ENCODE peak calls at places on chromosomes 7 and 10, in ten cellular contexts. X is transverse colon, T is GM23338, C is sigmoid colon, P is suprapubic skin, A is HCT116, M is breast epithelium, J is HepG2, B is stomach, I is upper lobe of left lung. G is an unnamed sample.
A peak's percentile ranks its signal among the peaks of the same experiment; 100 is the strongest.

GRCh38 chr7:47795631-47796030 is 152.6 kb downstream of the PKD1L1 start:
- DNase-seq in P (no peak), J (no peak), A (no peak), M (no peak), T (no peak), I (no peak), C (no peak), X (no peak), B (no peak), G (no peak)

GRCh38 chr7:142158741-142159496 is 47.4 kb downstream of the MGAM2 start:
- DNase-seq in P (no peak), X (no peak), A (no peak), C (no peak), I (no peak), T (no peak), M (no peak), B (no peak), J (no peak), G (no peak)

GRCh38 chr7:44217133-44217714 is 16.4 kb downstream of the YKT6 start:
- DNase-seq in I (peak; percentile 56), P (no peak), A (no peak), M (peak; percentile 35), C (peak; percentile 54), J (no peak), X (no peak), B (no peak), T (no peak), G (peak; percentile 76)

GRCh38 chr10:125093199-125093841 is 67.0 kb downstream of the CTBP2 start:
- DNase-seq in X (peak; percentile 48), A (no peak), I (no peak), T (no peak), P (no peak), M (no peak), C (peak; percentile 84), J (no peak), B (peak; percentile 32), G (peak; percentile 39)

GRCh38 chr10:43939389-43939938 is 290.8 kb upstream of the ZNF32 start:
- DNase-seq in X (no peak), C (no peak), M (no peak), T (no peak), I (no peak), P (no peak), B (no peak), A (no peak), J (no peak), G (peak; percentile 29)

GRCh38 chr7:47654672-47655340 is 72.9 kb upstream of the TNS3 start:
- DNase-seq in C (no peak), T (peak; percentile 37), A (no peak), P (no peak), J (no peak), B (no peak), M (no peak), I (no peak), X (no peak), G (peak; percentile 58)

GRCh38 chr7:103649052-103649451 is 203.0 kb upstream of the SLC26A5 start:
- DNase-seq in P (no peak), I (no peak), C (no peak), B (no peak), X (no peak), M (no peak), A (no peak), J (no peak), T (no peak), G (no peak)

GRCh38 chr10:60417024-60417423 is 27.3 kb upstream of the ANK3 start:
- DNase-seq in M (no peak), C (no peak), A (no peak), X (no peak), T (no peak), I (no peak), J (no peak), P (no peak), B (no peak), G (no peak)

GRCh38 chr7:55363386-55364170 is 1.6 kb upstream of the LANCL2 start:
- DNase-seq in I (peak; percentile 76), B (no peak), A (no peak), C (no peak), J (no peak), P (no peak), T (no peak), M (no peak), X (no peak), G (peak; percentile 83)

GRCh38 chr7:2012981-2013380 is 219.8 kb downstream of the MAD1L1 start:
- DNase-seq in J (no peak), A (no peak), B (peak; percentile 66), M (no peak), I (peak; percentile 30), T (no peak), C (peak; percentile 62), P (peak; percentile 76), X (no peak), G (peak; percentile 63)

GRCh38 chr7:124308384-124308783 is 275.5 kb upstream of the TMEM229A start:
- DNase-seq in B (no peak), T (no peak), C (no peak), P (no peak), I (no peak), X (no peak), M (no peak), A (no peak), J (no peak), G (no peak)

GRCh38 chr10:80324086-80324485 is 32.5 kb downstream of the DYDC1 start:
- DNase-seq in C (no peak), P (no peak), T (no peak), X (no peak), M (no peak), A (no peak), I (no peak), J (no peak), B (no peak), G (no peak)

GRCh38 chr10:94439275-94439861 is 37.0 kb downstream of the TBC1D12 start:
- DNase-seq in A (no peak), B (no peak), C (no peak), I (no peak), J (no peak), T (peak; percentile 30), P (no peak), M (no peak), X (no peak), G (no peak)

GRCh38 chr7:111132833-111133232 is 41.9 kb downstream of the LRRN3 start:
- DNase-seq in C (no peak), X (no peak), A (peak; percentile 15), I (no peak), B (no peak), P (no peak), M (no peak), T (no peak), J (no peak), G (no peak)

GRCh38 chr10:104614245-104614831 is 26.8 kb upstream of the SORCS3 start:
- DNase-seq in T (peak; percentile 71), M (no peak), P (no peak), J (peak; percentile 17), A (peak; percentile 29), B (no peak), I (no peak), X (no peak), C (no peak), G (no peak)

DNA sequence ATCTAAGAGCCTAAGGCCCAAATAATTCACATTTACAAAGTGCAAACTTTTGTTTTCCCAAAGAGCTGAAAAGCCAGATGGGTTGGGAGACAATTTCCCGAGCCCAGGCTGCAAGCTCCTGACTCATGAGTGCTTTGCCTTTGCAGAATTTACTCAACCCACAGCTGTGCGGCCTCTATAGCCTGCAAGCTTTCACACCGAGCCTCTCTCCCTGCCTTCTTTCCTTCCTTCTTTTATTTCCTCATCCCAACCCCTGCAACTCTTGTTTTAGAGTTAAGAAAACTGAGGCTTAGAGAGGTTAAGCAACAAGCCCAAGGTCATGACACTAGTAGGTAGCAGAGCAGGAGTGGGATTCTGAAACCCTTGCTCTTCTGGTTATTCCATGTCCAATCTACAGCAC is 203.0 kb upstream of the GPR26 start:
- DNase-seq in B (no peak), A (no peak), T (no peak), I (no peak), X (no peak), P (no peak), M (no peak), C (no peak), J (no peak), G (no peak)
- H3K27me3 ChIP-seq in B (no peaks in the 10 kb centered on the region), A (no peaks in the 10 kb centered on the region), T (peaks cover 5% of the 10 kb centered on the region), I (no peaks in the 10 kb centered on the region), X (no peaks in the 10 kb centered on the region), P (peaks cover 5% of the 10 kb centered on the region), M (no peaks in the 10 kb centered on the region), C (no peaks in the 10 kb centered on the region), J (no peaks in the 10 kb centered on the region), G (no peaks in the 10 kb centered on the region)

DNA sequence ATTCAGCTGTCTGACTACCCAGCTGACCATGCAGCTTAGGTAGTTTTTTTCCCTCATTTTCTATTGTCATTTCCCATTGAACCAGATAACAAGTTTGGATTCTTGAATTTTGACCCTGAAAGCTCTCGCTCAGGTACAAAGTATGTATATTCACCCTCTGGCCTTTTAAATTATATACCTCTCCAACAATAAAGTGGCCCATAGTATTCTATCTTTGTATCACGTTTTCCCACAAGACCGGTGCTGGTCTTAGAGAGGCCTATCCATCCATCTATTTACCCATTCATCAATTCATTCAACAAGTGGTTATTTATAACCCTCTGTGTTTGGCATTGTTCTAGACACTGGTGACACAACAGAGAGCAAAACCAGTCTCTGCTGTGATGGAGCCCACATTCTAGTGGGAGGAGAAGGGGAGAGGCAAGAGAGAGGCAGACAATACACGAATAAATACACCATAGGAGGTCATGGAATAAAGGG is 35.2 kb upstream of the NPSR1 start:
- DNase-seq in X (no peak), P (no peak), J (no peak), M (no peak), A (no peak), B (no peak), C (no peak), T (no peak), I (no peak), G (no peak)
- TF ChIP-seq POLR2AphosphoS5 in X (no peak), P (no peak), J (no peak), M (no peak), A (no peak), B (no peak), C (no peak), T (no peak), I (no peak), G (no peak)

GRCh38 chr7:140375808-140376730 is 22.3 kb downstream of the SLC37A3 start:
- DNase-seq in M (no peak), I (no peak), P (no peak), C (no peak), B (no peak), A (no peak), X (no peak), T (no peak), J (no peak), G (no peak)

DNA sequence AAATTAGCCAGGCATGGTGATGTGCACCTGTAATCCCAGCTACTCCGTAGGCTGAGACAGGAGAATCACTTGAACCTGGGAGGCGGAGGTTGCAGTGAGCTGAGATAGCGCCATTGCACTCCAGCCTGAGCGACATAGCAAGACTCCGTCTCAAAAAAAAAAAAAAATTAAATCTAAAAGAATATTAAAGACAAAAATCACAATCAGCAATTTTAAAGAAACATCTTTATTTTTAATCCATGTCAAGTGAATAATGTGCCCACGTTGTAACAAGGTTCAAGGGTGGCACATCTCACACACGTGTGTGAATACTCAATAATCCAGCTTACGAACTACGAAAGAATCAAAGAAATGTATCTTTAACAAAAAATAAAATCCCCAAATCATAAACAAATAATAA is 23.0 kb downstream of the SLC37A3 start:
- DNase-seq in M (no peak), T (no peak), P (no peak), X (no peak), J (no peak), C (no peak), A (no peak), I (no peak), B (no peak), G (no peak)
- H3K4me3 ChIP-seq in M (no peak overlapping the region), T (no peak overlapping the region), P (no peak overlapping the region), X (no peak overlapping the region), J (no peak overlapping the region), C (no peak overlapping the region), A (no peak overlapping the region), I (no peak overlapping the region), B (no peak overlapping the region), G (no peak overlapping the region)

GRCh38 chr7:155115288-155115687 is 45.2 kb downstream of the HTR5A start:
- DNase-seq in M (no peak), P (no peak), X (no peak), J (no peak), A (no peak), C (no peak), T (no peak), B (no peak), I (peak; percentile 57), G (no peak)
- H3K27me3 ChIP-seq in M (peaks cover 31% of the 10 kb centered on the region), P (no peaks in the 10 kb centered on the region), X (peaks cover 5% of the 10 kb centered on the region), J (peaks cover 31% of the 10 kb centered on the region), A (peaks cover 33% of the 10 kb centered on the region), C (peaks cover 5% of the 10 kb centered on the region), T (no peaks in the 10 kb centered on the region), B (no peaks in the 10 kb centered on the region), I (no peaks in the 10 kb centered on the region), G (no peaks in the 10 kb centered on the region)

G was measured in spleen.